ENCODE peak calls at places on chromosome 12, in nine cellular contexts. T is HCT116, C is AG09309, L is left ventricle myocardium inferior, H is foreskin fibroblast, W is AG10803, O is choroid plexus epithelial cell, R is PC-3, Q is fibroblast of the aortic adventitia. P is an unnamed sample.

GRCh38 chr12:116766746-116767145 is 28.6 kb downstream of the RNFT2 start:
- DNase-seq in T (no peak), C (no peak), L (no peak), H (no peak), W (no peak), O (no peak), R (no peak), Q (no peak), P (no peak)

GRCh38 chr12:127957001-127957660 is 309.8 kb upstream of the TMEM132C start:
- DNase-seq in T (no peak), C (no peak), L (no peak), H (peak), W (peak), O (no peak), R (peak), Q (peak), P (no peak)

GRCh38 chr12:10957741-10958140 is 18.7 kb upstream of the TAS2R14 start:
- DNase-seq in T (no peak), C (no peak), L (no peak), H (no peak), W (peak), O (peak), R (no peak), Q (peak), P (no peak)

GRCh38 chr12:29796823-29797263 is 13.1 kb upstream of the TMTC1 start:
- DNase-seq in T (peak), C (peak), L (no peak), H (peak), W (peak), O (peak), R (peak), Q (peak), P (no peak)

GRCh38 chr12:116693259-116694227 is 44.3 kb downstream of the SPRING1 start:
- DNase-seq in T (no peak), C (no peak), L (no peak), H (peak), W (no peak), O (no peak), R (no peak), Q (no peak), P (no peak)

GRCh38 chr12:66776974-66777373 is 98.1 kb upstream of the GRIP1 start:
- DNase-seq in T (no peak), C (no peak), L (no peak), H (no peak), W (no peak), O (no peak), R (no peak), Q (no peak), P (peak)

GRCh38 chr12:11949738-11950403 is 120.9 kb upstream of the BCL2L14 start:
- DNase-seq in T (no peak), C (no peak), L (no peak), H (no peak), W (no peak), O (no peak), R (no peak), Q (no peak), P (no peak)

GRCh38 chr12:127963926-127964325 is 303.0 kb upstream of the TMEM132C start:
- DNase-seq in T (no peak), C (no peak), L (no peak), H (no peak), W (peak), O (no peak), R (no peak), Q (no peak), P (no peak)

GRCh38 chr12:118288174-118288573 is 84.5 kb downstream of the TAOK3 start:
- DNase-seq in T (no peak), C (no peak), L (no peak), H (no peak), W (no peak), O (no peak), R (no peak), Q (no peak), P (no peak)

GRCh38 chr12:106093246-106093645 is 45.5 kb downstream of the NUAK1 start:
- DNase-seq in T (no peak), C (no peak), L (no peak), H (no peak), W (peak), O (peak), R (no peak), Q (no peak), P (no peak)

GRCh38 chr12:13595536-13596450 is 385.6 kb downstream of the GRIN2B start:
- DNase-seq in T (no peak), C (no peak), L (no peak), H (no peak), W (no peak), O (no peak), R (no peak), Q (no peak), P (no peak)

GRCh38 chr12:2959508-2960431 is 573 bp downstream of the TEAD4 start:
- DNase-seq in T (no peak), C (no peak), L (peak), H (peak), W (peak), O (peak), R (peak), Q (peak), P (no peak)

GRCh38 chr12:66688836-66689439 is 10.1 kb upstream of the GRIP1 start:
- DNase-seq in T (peak), C (no peak), L (no peak), H (peak), W (peak), O (peak), R (peak), Q (peak), P (peak)

GRCh38 chr12:31325524-31325875 is 450 bp downstream of the SINHCAF start:
- DNase-seq in T (no peak), C (no peak), L (no peak), H (no peak), W (no peak), O (no peak), R (no peak), Q (no peak), P (no peak)

GRCh38 chr12:15770021-15770420 is 19.2 kb downstream of the EPS8 start:
- DNase-seq in T (no peak), C (no peak), L (no peak), H (no peak), W (no peak), O (no peak), R (no peak), Q (no peak), P (no peak)

GRCh38 chr12:95547522-95548055 is 3.7 kb downstream of the USP44 start:
- DNase-seq in T (no peak), C (peak), L (no peak), H (peak), W (peak), O (peak), R (no peak), Q (peak), P (no peak)

GRCh38 chr12:7129647-7130536 is at the start of gene CLSTN3:
- DNase-seq in T (no peak), C (no peak), L (peak), H (peak), W (peak), O (peak), R (peak), Q (peak), P (no peak)

GRCh38 chr12:125678589-125678993 is 613.4 kb downstream of the AACS start:
- DNase-seq in T (no peak), C (no peak), L (no peak), H (no peak), W (no peak), O (no peak), R (no peak), Q (no peak), P (no peak)

GRCh38 chr12:23204933-23205778 is 580.2 kb downstream of the ETNK1 start:
- DNase-seq in T (peak), C (peak), L (no peak), H (peak), W (peak), O (peak), R (peak), Q (peak), P (peak)

GRCh38 chr12:95446511-95446910 is 27.4 kb upstream of the METAP2 start:
- DNase-seq in T (no peak), C (no peak), L (peak), H (peak), W (peak), O (peak), R (no peak), Q (peak), P (no peak)

GRCh38 chr12:41802803-41803202 is 341.9 kb downstream of the GXYLT1 start:
- DNase-seq in T (no peak), C (no peak), L (no peak), H (no peak), W (no peak), O (no peak), R (no peak), Q (no peak), P (no peak)

GRCh38 chr12:38141861-38142260 is 174.7 kb upstream of the ALG10B start:
- DNase-seq in T (no peak), C (no peak), L (no peak), H (no peak), W (no peak), O (no peak), R (no peak), Q (no peak), P (no peak)

GRCh38 chr12:93102744-93103143 is 173.6 kb upstream of the EEA1 start:
- DNase-seq in T (no peak), C (no peak), L (no peak), H (no peak), W (no peak), O (no peak), R (no peak), Q (no peak), P (no peak)

GRCh38 chr12:14563051-14563450 is 4.6 kb downstream of the PLBD1 start:
- DNase-seq in T (no peak), C (no peak), L (no peak), H (no peak), W (no peak), O (no peak), R (no peak), Q (no peak), P (no peak)

GRCh38 chr12:46153267-46153872 is 115.5 kb downstream of the SLC38A1 start:
- DNase-seq in T (peak), C (no peak), L (no peak), H (peak), W (peak), O (peak), R (peak), Q (peak), P (no peak)

GRCh38 chr12:49777800-49778748 is 36.7 kb downstream of the TMBIM6 start:
- DNase-seq in T (peak), C (no peak), L (peak), H (peak), W (peak), O (peak), R (peak), Q (peak), P (no peak)

GRCh38 chr12:75323663-75324062 is 6.5 kb downstream of the CAPS2 start:
- DNase-seq in T (no peak), C (no peak), L (no peak), H (no peak), W (no peak), O (no peak), R (no peak), Q (no peak), P (no peak)

GRCh38 chr12:58296818-58297217 is 355.5 kb downstream of the ATP23 start:
- DNase-seq in T (no peak), C (no peak), L (no peak), H (no peak), W (peak), O (no peak), R (no peak), Q (no peak), P (no peak)

GRCh38 chr12:28191018-28191595 is 851 bp downstream of the CCDC91 start:
- DNase-seq in T (no peak), C (no peak), L (no peak), H (peak), W (no peak), O (no peak), R (peak), Q (no peak), P (no peak)

GRCh38 chr12:71041481-71041880 is 116.3 kb downstream of the TSPAN8 start:
- DNase-seq in T (no peak), C (no peak), L (no peak), H (no peak), W (no peak), O (no peak), R (peak), Q (no peak), P (no peak)

GRCh38 chr12:47007048-47007447 is 72.4 kb upstream of the PCED1B start:
- DNase-seq in T (no peak), C (no peak), L (no peak), H (no peak), W (no peak), O (no peak), R (no peak), Q (no peak), P (no peak)

GRCh38 chr12:9784326-9784725 is 23.6 kb upstream of the CD69 start:
- DNase-seq in T (no peak), C (no peak), L (no peak), H (no peak), W (no peak), O (no peak), R (no peak), Q (no peak), P (no peak)

GRCh38 chr12:75389706-75390105 is 1.2 kb upstream of the GLIPR1L2 start:
- DNase-seq in T (no peak), C (no peak), L (no peak), H (peak), W (peak), O (no peak), R (no peak), Q (peak), P (no peak)

GRCh38 chr12:15116073-15116472 is 105.1 kb downstream of the RERG start:
- DNase-seq in T (no peak), C (no peak), L (no peak), H (peak), W (no peak), O (peak), R (no peak), Q (no peak), P (no peak)

GRCh38 chr12:132075026-132075713 is 68.9 kb downstream of the DDX51 start:
- DNase-seq in T (no peak), C (no peak), L (no peak), H (peak), W (no peak), O (peak), R (peak), Q (no peak), P (no peak)
- TF ChIP-seq CTCF in T (no peak), C (no peak), L (no peak), H (peak), W (peak), O (peak), R (peak), Q (peak), P (peak)

GRCh38 chr12:130875193-130875592 is 3.3 kb downstream of the RAN start:
- DNase-seq in T (no peak), C (no peak), L (no peak), H (no peak), W (no peak), O (no peak), R (no peak), Q (no peak), P (no peak)
- H3K4me3 ChIP-seq in T (no peak), C (no peak), L (no peak), H (no peak), W (no peak), O (no peak), R (no peak), Q (no peak), P (no peak)

DNA sequence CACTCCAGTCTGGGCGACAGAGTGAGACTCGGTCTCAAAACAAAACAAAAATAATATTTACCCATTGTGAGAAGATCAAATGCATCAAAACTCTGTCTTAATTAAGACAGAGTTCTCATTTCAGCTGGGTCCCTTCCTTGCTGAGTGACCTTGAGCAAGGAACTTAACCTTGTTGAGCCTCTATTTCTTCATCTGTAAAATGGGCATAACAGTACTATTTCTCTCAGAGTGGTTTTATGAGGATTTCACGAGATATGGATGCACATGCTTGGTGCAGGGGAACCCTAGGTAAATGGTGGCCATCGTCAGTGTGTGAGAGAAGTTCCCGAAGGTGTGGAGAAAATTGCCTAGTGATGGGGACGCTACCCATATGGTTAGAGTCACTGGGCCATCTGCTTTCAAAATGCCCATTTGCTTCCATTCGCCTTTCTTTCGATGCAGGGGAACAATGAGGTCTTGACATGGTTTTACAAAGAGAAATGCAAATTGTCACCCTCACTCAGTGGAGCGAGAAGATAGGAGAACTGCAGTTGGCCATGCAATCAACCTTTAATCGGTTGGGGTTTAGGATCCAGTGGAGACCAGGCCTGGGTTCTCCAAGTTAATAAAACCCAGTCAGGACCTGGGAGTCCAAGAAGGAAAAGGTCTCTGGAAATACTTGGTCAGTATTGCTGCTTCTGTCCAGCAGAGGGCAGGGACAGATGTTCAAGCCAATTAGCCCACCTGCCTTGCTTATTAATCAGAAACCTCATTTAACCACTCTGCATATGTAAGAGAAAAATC is 37.1 kb downstream of the CFAP251 start:
- DNase-seq in T (peak), C (no peak), L (no peak), H (peak), W (peak), O (peak), R (peak), Q (peak), P (no peak)
- TF ChIP-seq CTCF in T (peak), C (peak), L (peak), H (peak), W (peak), O (peak), R (peak), Q (peak), P (peak)

DNA sequence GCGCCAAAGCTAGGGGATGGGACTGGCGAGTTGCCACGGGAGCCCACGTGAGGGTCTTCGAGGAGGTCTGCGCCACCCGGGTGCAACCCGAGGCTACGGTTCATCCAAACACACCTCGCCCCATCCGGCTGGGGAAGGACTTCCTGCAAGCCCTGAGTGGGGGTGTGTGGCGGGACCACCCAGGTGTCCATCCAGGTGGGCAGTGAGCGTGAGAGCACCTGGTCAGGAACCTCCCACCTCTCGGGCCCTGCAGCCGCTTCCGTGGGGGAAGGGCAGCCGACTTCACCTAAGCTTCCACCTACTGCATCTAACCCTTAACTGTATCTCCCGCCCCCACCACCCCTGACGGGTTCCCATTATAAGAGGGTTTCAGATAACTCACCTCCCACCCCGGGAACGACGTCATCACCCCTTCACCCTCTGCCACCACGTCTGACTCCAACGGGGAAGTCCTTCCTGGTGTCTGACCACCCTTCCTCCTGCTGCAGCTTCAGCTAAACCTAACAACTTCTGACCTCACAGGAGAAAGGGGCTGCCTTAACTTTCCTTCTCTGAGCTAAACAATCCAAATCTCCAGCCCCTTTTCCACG is 27.3 kb upstream of the SMUG1 start:
- DNase-seq in T (no peak), C (no peak), L (peak), H (no peak), W (no peak), O (no peak), R (no peak), Q (no peak), P (no peak)
- H3K4me3 ChIP-seq in T (no peak), C (no peak), L (peak), H (no peak), W (no peak), O (no peak), R (no peak), Q (no peak), P (peak)

GRCh38 chr12:19220861-19221466 is 91.4 kb downstream of the PLEKHA5 start:
- DNase-seq in T (no peak), C (no peak), L (no peak), H (peak), W (peak), O (peak), R (peak), Q (peak), P (no peak)

GRCh38 chr12:19223695-19224094 is 94.2 kb downstream of the PLEKHA5 start:
- DNase-seq in T (no peak), C (no peak), L (no peak), H (peak), W (peak), O (peak), R (no peak), Q (peak), P (no peak)

GRCh38 chr12:19224746-19225145 is 95.2 kb downstream of the PLEKHA5 start:
- DNase-seq in T (no peak), C (no peak), L (no peak), H (no peak), W (no peak), O (no peak), R (no peak), Q (no peak), P (no peak)

GRCh38 chr12:19222566-19222965 is 93.0 kb downstream of the PLEKHA5 start:
- DNase-seq in T (no peak), C (no peak), L (no peak), H (peak), W (peak), O (peak), R (no peak), Q (no peak), P (no peak)

DNA sequence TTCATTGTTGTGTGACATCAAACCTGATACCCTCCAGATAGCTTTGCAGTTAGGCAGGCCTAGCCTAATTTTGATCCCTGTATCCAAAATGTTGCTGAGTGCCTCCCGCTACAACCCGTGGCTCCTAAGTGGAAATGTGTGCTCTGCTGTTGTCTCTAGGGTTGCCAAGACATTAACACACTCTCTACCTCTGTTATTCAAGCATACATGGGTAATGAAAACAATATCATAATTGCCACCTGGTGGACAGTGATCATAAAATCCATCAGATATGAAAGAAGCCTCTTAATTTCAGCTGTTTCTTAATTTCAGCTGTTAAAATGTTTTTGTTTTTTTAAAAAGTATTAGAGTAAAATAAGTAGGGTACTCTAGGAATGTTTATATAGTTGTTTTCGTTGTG is 93.5 kb downstream of the PLEKHA5 start:
- DNase-seq in T (peak), C (no peak), L (no peak), H (no peak), W (no peak), O (peak), R (peak), Q (no peak), P (no peak)
- TF ChIP-seq CTCF in T (peak), C (peak), L (peak), H (no peak), W (peak), O (peak), R (peak), Q (no peak), P (no peak)

GRCh38 chr12:111720457-111720856 is 34.6 kb downstream of the ACAD10 start:
- DNase-seq in T (no peak), C (no peak), L (no peak), H (peak), W (no peak), O (peak), R (no peak), Q (no peak), P (no peak)
- H3K4me3 ChIP-seq in T (no peak), C (no peak), L (no peak), H (no peak), W (no peak), O (no peak), R (no peak), Q (no peak), P (no peak)

GRCh38 chr12:20946732-20947131 is 136.2 kb downstream of the SLCO1B3 start:
- DNase-seq in T (peak), C (no peak), L (no peak), H (no peak), W (no peak), O (peak), R (peak), Q (peak), P (no peak)

DNA sequence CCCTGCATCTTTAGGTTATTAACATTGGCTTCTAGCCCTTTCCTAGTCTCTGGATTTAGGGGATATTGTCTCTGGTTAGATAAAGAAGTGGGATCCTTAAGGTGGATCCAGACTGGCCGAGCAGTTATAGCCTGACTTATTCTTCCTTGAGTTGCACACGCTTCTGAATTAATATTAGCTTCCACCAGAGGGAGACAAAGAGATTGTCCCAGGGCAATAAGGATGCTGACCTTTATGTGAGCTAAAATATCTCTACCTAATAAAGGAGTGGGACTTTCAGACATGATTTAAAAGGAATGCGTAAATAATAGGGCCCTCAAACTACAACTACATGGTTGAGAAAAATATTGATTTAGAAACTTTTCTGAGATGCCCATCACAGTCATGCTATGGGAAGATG is 139.7 kb downstream of the SLCO1B3 start:
- DNase-seq in T (peak), C (no peak), L (no peak), H (peak), W (no peak), O (peak), R (peak), Q (peak), P (no peak)
- TF ChIP-seq CTCF in T (peak), C (peak), L (peak), H (no peak), W (peak), O (peak), R (peak), Q (peak), P (peak)

P was measured in GM12864.